ENCODE peak calls at places on chromosomes 11 and 22, in five cellular contexts. G, J, L, Z and U are unnamed samples.

GRCh38 chr11:78646564-78647185 is 72.0 kb upstream of the NARS2 start:
- DNase-seq in Z (peak), L (peak), J (peak), G (no peak), U (peak)

GRCh38 chr11:101661559-101661958 is 77.8 kb upstream of the TRPC6 start:
- DNase-seq in J (no peak), G (no peak), Z (no peak), L (no peak), U (no peak)

GRCh38 chr11:17401841-17402240 is 13.4 kb upstream of the KCNJ11 start:
- DNase-seq in J (no peak), G (no peak), L (no peak), Z (no peak), U (no peak)

GRCh38 chr11:63682045-63682915 is 980 bp downstream of the RTN3 start:
- DNase-seq in G (peak), J (no peak), L (no peak), Z (no peak), U (no peak)

GRCh38 chr11:85813721-85814120 is 2.8 kb upstream of the SYTL2 start:
- DNase-seq in G (no peak), L (no peak), Z (no peak), J (no peak), U (no peak)

GRCh38 chr22:32044913-32045312 is 1.9 kb downstream of the SLC5A1 start:
- DNase-seq in J (no peak), G (no peak), Z (no peak), L (no peak), U (no peak)

GRCh38 chr11:73198677-73199076 is 19.4 kb upstream of the P2RY2 start:
- DNase-seq in Z (no peak), G (peak), L (no peak), J (no peak), U (no peak)

GRCh38 chr11:75406338-75406777 is 7.0 kb downstream of the RPS3 start:
- DNase-seq in G (no peak), L (no peak), Z (no peak), J (no peak), U (no peak)

GRCh38 chr11:10654211-10655150 is 39.1 kb downstream of the IRAG1 start:
- DNase-seq in J (no peak), Z (no peak), L (no peak), G (peak), U (peak)

GRCh38 chr11:9320047-9320446 is 5.7 kb upstream of the TMEM41B start:
- DNase-seq in L (no peak), J (no peak), Z (no peak), G (no peak), U (no peak)

GRCh38 chr11:45856044-45856468 is 8.8 kb downstream of the CRY2 start:
- DNase-seq in J (no peak), G (peak), Z (no peak), L (no peak), U (no peak)

GRCh38 chr11:2797741-2798361 is 87.7 kb downstream of the CDKN1C start:
- DNase-seq in J (no peak), G (peak), L (no peak), Z (no peak), U (peak)

GRCh38 chr22:45878901-45879551 is 97.9 kb downstream of the WNT7B start:
- DNase-seq in Z (no peak), G (peak), L (no peak), J (no peak), U (no peak)

GRCh38 chr11:12625438-12626071 is 48.7 kb upstream of the TEAD1 start:
- DNase-seq in J (no peak), L (no peak), Z (no peak), G (no peak), U (no peak)

GRCh38 chr22:24270556-24271405 is at the start of gene SPECC1L:
- DNase-seq in J (peak), Z (peak), L (peak), G (peak), U (peak)

GRCh38 chr11:84687433-84687832 is 939.7 kb downstream of the DLG2 start:
- DNase-seq in G (no peak), L (no peak), Z (no peak), J (no peak), U (no peak)

GRCh38 chr11:5291207-5291838 is 10.4 kb downstream of the OR51B4 start:
- DNase-seq in G (no peak), Z (no peak), J (no peak), L (no peak), U (no peak)

GRCh38 chr11:71408826-71409225 is 39.4 kb downstream of the DHCR7 start:
- DNase-seq in L (no peak), J (no peak), G (no peak), Z (no peak), U (no peak)

GRCh38 chr11:10310301-10310841 is 5.5 kb downstream of the ADM start:
- DNase-seq in L (no peak), G (no peak), J (no peak), Z (no peak), U (no peak)

GRCh38 chr11:130434521-130435223 is 6.3 kb upstream of the ADAMTS8 start:
- DNase-seq in Z (peak), G (peak), L (peak), J (peak), U (peak)

GRCh38 chr11:68312780-68313573 is 586 bp downstream of the LRP5 start:
- DNase-seq in J (peak), Z (no peak), L (no peak), G (no peak), U (no peak)

GRCh38 chr11:44133335-44133946 is 38.0 kb downstream of the EXT2 start:
- DNase-seq in G (no peak), J (no peak), Z (no peak), L (no peak), U (no peak)

GRCh38 chr11:19849107-19849789 is 136.6 kb downstream of the NAV2 start:
- DNase-seq in J (no peak), L (no peak), Z (no peak), G (no peak), U (no peak)

GRCh38 chr11:16047073-16047472 is 309.3 kb downstream of the SOX6 start:
- DNase-seq in G (no peak), Z (no peak), L (no peak), J (no peak), U (no peak)

GRCh38 chr11:11025087-11025486 is 167.2 kb upstream of the ZBED5 start:
- DNase-seq in Z (no peak), L (no peak), G (no peak), J (no peak), U (no peak)

GRCh38 chr11:96760815-96761214 is 371.0 kb downstream of the JRKL start:
- DNase-seq in J (no peak), Z (no peak), L (no peak), G (no peak), U (no peak)

GRCh38 chr22:24758164-24758799 is 16.2 kb downstream of the PIWIL3 start:
- DNase-seq in L (peak), J (peak), Z (peak), G (peak), U (peak)

GRCh38 chr11:128731041-128731663 is 37.3 kb downstream of the FLI1 start:
- DNase-seq in Z (no peak), G (no peak), J (no peak), L (no peak), U (peak)

GRCh38 chr11:96098511-96099241 is 174.8 kb upstream of the MTMR2 start:
- DNase-seq in L (no peak), Z (no peak), J (no peak), G (no peak), U (no peak)

GRCh38 chr11:124762077-124762623 is at the start of gene ESAM:
- DNase-seq in J (peak), G (no peak), Z (no peak), L (peak), U (peak)

GRCh38 chr11:65308281-65308891 is 6.3 kb upstream of the CDC42EP2 start:
- DNase-seq in Z (no peak), G (no peak), L (no peak), J (no peak), U (no peak)

GRCh38 chr11:77473001-77473800 is 693 bp downstream of the PAK1 start:
- DNase-seq in G (peak), J (peak), L (peak), Z (peak), U (peak)

GRCh38 chr11:12675951-12676711 is 1.9 kb downstream of the TEAD1 start:
- DNase-seq in J (no peak), G (peak), L (no peak), Z (no peak), U (no peak)

GRCh38 chr11:64934765-64935633 is 694 bp downstream of the GPHA2 start:
- DNase-seq in Z (no peak), G (no peak), J (no peak), L (no peak), U (no peak)

GRCh38 chr22:49735411-49736311 is 92.0 kb downstream of the BRD1 start:
- DNase-seq in G (peak), L (no peak), J (no peak), Z (no peak), U (no peak)